ENCODE peak calls at places on chromosomes 4 and X, in eight cellular contexts. L is psoas muscle; P is CD8-positive, alpha-beta memory T cell; W is astrocyte; D is ovary; A is stomach; U is CD8-positive, alpha-beta T cell; V is mesenchymal stem cell. G is an unnamed sample. For H3K9me3 and H3K4me1, the result is how much of the 10 kb centered on the place peaks cover.

GRCh38 chr4:167578906-167579305 is 344.6 kb upstream of the SPOCK3 start:
- DNase-seq in L (no peak), P (no peak), W (no peak), D (no peak), A (no peak), U (no peak), V (no peak), G (no peak)

GRCh38 chr4:142404191-142404611 is 441.9 kb downstream of the INPP4B start:
- DNase-seq in L (peak), P (no peak), W (peak), D (no peak), A (no peak), U (no peak), V (peak), G (peak)

GRCh38 chrX:72479324-72480274 is 93.0 kb downstream of the HDAC8 start:
- DNase-seq in L (no peak), P (no peak), W (no peak), D (no peak), A (no peak), U (no peak), V (no peak), G (no peak)

GRCh38 chr4:117575850-117576249 is 458.4 kb upstream of the NDST3 start:
- DNase-seq in L (no peak), P (no peak), W (no peak), D (no peak), A (no peak), U (no peak), V (no peak), G (no peak)

GRCh38 chrX:103220511-103221406 is 5.9 kb downstream of the BEX4 start:
- DNase-seq in L (no peak), P (no peak), W (no peak), D (no peak), A (no peak), U (no peak), V (no peak), G (no peak)

GRCh38 chr4:170497105-170497504 is 407.3 kb upstream of the AADAT start:
- DNase-seq in L (no peak), P (no peak), W (no peak), D (no peak), A (no peak), U (no peak), V (peak), G (no peak)

GRCh38 chr4:55604996-55605395 is 13.0 kb upstream of the PDCL2 start:
- DNase-seq in L (no peak), P (no peak), W (no peak), D (no peak), A (no peak), U (no peak), V (no peak), G (no peak)

GRCh38 chrX:147376601-147377387 is 534.9 kb upstream of the FMR1 start:
- DNase-seq in L (peak), P (no peak), W (no peak), D (peak), A (no peak), U (no peak), V (no peak), G (no peak)

GRCh38 chr4:27176400-27176799 is 315.8 kb downstream of the STIM2 start:
- DNase-seq in L (no peak), P (no peak), W (peak), D (no peak), A (no peak), U (no peak), V (peak), G (peak)

GRCh38 chr4:113358784-113359183 is 309.3 kb downstream of the ANK2 start:
- DNase-seq in L (no peak), P (no peak), W (no peak), D (no peak), A (no peak), U (no peak), V (no peak), G (no peak)

GRCh38 chrX:2610246-2611170 is 80.6 kb upstream of the CD99 start:
- DNase-seq in L (no peak), P (no peak), W (no peak), D (no peak), A (no peak), U (no peak), V (peak), G (peak)

GRCh38 chr4:184958127-184958806 is 60.0 kb upstream of the HELT start:
- DNase-seq in L (no peak), P (no peak), W (no peak), D (no peak), A (no peak), U (no peak), V (no peak), G (no peak)

GRCh38 chr4:179164642-179165338 is 1722.6 kb upstream of the AGA start:
- DNase-seq in L (no peak), P (no peak), W (no peak), D (no peak), A (no peak), U (no peak), V (no peak), G (no peak)

GRCh38 chrX:2766921-2767320 is 15.1 kb downstream of the XG start:
- DNase-seq in L (no peak), P (no peak), W (no peak), D (no peak), A (no peak), U (no peak), V (peak), G (no peak)

GRCh38 chr4:143294710-143295109 is 42.0 kb upstream of the GAB1 start:
- DNase-seq in L (no peak), P (no peak), W (no peak), D (no peak), A (no peak), U (no peak), V (no peak), G (no peak)

GRCh38 chr4:109332926-109333464 is 30.5 kb upstream of the COL25A1 start:
- DNase-seq in L (no peak), P (no peak), W (no peak), D (no peak), A (no peak), U (no peak), V (no peak), G (peak)

GRCh38 chr4:142961866-142962265 is 115.8 kb upstream of the INPP4B start:
- DNase-seq in L (no peak), P (no peak), W (no peak), D (no peak), A (no peak), U (no peak), V (no peak), G (no peak)

DNA sequence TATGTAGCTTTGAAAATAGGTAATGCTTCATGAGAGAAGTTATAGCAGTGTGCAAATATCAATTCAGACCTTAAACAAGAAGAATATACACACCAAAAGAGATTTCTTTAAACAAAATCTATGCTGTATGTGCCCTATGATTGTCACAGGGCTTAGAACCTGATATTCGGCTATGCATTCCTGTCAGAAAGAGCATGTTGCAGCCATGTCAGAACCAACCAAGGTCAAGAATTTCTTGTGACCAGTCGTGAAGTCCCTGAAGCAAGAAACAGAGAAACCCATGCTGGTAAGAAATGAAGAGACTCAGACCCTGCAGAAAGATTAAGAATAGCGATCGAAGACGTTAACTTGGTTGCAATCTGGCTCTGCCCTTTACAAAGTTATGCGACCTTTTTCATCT is 210.3 kb upstream of the SPIN4 start:
- DNase-seq in L (no peak), P (no peak), W (no peak), D (no peak), A (no peak), U (no peak), V (no peak), G (no peak)
- H3K27ac ChIP-seq in L (peak), P (peak), W (no peak), D (no peak), A (peak), U (no peak), V (no peak), G (no peak)

DNA sequence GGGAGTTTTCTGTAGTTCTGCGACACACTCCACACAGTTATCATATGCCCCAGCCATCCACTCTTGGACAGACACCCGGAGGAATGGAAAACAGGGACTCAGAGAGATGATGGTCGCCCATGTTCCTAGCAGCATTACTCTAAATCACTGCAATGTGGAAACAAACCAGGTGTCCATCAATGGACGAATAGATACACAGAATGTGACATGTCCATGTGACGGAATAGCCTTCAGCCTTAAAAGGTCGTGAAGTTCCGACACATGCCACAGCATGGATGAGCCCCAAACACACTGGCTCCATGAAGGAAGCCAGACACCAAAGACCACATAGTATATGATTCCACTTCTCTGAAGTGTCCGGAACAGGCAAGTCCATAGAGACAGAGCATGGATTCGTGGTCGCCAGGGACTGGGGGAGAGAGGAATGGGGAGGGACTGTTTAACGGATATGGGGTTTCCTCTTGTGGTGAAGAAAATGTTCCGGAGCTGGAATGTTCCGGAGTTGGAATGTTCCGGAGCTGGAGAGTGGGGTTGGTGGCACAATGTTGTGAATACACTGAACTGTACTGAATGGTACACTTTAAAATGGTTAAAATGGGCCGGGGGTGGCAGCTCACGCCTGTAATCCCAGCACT is 28.7 kb upstream of the AFAP1 start:
- DNase-seq in L (peak), P (no peak), W (no peak), D (no peak), A (no peak), U (no peak), V (no peak), G (no peak)
- H3K9me3 ChIP-seq in L (under half), P (under half), W (under half), D (under half), A (under half), U (under half), V (under half), G (under half)

DNA sequence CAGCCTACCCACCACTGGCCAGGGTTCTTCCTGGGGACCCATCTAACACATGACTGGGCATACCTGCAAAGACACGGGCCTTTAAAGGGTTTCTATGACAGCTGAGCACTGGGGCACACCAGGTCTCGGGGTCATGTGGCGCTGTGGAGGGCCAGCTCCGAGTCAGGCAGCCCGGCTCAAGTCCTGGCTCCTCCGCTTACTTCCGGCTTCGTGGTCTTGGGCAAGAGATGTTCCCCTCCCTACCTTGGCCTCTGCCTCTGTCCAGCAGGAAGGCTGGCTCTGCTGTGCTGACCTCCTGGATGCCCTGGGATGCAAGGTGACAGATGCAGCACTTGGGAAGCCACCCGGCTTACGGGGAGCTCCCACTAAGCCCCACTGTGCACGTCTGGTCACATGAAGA is 37.6 kb downstream of the HTRA3 start:
- DNase-seq in L (peak), P (no peak), W (no peak), D (no peak), A (no peak), U (no peak), V (no peak), G (no peak)
- H3K4me1 ChIP-seq in L (under half), P (under half), W (under half), D (under half), A (under half), U (under half), V (under half), G (under half)

DNA sequence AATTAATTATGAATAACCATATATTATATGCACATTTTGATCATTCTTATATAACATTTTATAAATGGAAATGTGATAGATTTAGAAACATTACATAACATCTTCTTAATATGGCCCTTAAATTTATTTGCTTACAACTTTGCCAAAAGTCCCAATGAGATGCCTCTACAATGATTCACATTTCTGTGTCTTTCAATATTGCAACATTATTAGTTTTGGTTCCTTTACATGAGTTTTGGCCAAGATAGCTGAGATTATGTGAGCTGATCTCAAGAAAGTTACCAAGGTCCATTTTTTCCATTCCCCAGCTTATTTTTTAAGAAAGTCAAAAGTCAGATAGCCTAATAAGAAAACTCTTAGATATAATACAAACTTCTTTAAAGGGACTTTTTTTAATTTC is 361.2 kb downstream of the PCDH7 start:
- DNase-seq in L (no peak), P (no peak), W (peak), D (no peak), A (no peak), U (no peak), V (peak), G (no peak)
- H3K27ac ChIP-seq in L (no peak), P (no peak), W (no peak), D (no peak), A (no peak), U (no peak), V (no peak), G (no peak)

DNA sequence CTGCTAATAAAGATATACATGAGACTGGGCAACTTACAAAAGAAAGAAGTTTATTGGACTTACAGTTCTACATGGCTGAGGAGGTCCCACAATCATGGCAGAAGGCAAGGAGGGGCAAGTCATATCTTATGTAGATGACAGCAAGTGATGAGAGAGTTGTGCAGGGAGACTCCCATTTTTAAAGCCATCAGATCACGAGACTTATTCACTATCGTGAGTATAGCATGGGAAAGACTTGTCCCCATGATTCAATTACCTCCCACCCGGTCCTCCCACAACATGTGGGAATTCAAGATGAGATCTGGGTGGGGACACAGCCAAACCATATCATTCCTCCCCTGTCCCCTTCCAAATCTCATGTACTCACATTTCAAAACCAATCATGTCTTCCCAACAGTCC is 50.9 kb upstream of the GRID2 start:
- DNase-seq in L (no peak), P (no peak), W (no peak), D (no peak), A (no peak), U (no peak), V (no peak), G (no peak)
- H3K9me3 ChIP-seq in L (under half), P (under half), W (under half), D (under half), A (under half), U (under half), V (under half), G (under half)

DNA sequence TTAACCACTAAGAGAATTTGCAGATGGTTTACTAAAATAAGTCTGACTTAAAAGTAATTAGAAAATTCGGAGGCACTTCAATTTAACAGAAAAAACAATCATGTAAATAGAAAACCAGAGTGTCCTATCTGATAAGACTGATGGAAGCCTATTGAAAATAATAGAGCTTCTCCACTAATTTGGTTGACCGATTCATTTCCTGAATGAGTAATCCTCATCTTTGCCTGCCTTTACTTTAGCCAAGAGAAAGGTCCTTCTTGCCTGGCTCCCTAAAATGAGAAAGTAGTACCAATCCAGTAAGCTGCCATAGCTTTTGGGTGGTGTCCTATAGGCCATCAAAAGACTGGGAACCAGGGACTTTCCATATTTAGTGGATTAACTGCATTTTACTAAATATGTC is 48.4 kb downstream of the KCNIP4 start:
- DNase-seq in L (no peak), P (no peak), W (no peak), D (no peak), A (no peak), U (no peak), V (no peak), G (no peak)
- H3K4me1 ChIP-seq in L (under half), P (under half), W (under half), D (under half), A (under half), U (under half), V (under half), G (under half)

GRCh38 chr4:7886250-7886973 is 53.2 kb downstream of the AFAP1 start:
- DNase-seq in L (no peak), P (no peak), W (no peak), D (no peak), A (no peak), U (no peak), V (peak), G (no peak)
- H3K27ac ChIP-seq in L (no peak), P (no peak), W (peak), D (no peak), A (peak), U (no peak), V (no peak), G (no peak)

DNA sequence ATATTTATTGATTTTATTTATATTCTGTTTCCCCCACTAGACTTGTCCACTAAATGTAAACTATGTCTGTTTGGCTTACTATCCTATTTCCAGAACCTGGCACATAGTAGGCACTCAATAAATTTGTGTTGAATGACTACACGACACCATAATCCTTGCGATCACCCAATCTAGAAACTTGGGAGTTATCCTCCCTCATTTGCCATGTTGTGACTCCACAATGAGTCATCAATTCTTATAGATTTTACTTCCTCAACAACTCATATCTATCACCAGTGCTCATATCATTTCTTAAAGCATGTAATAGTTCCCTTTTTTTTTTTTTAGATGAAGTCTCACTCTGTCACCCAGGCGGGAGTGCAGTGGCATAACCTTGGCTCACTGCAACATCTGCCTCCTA is 39.9 kb upstream of the VAMP7 start:
- DNase-seq in L (no peak), P (no peak), W (no peak), D (no peak), A (no peak), U (no peak), V (no peak), G (no peak)
- H3K9me3 ChIP-seq in L (under half), P (under half), W (under half), D (under half), A (under half), U (under half), V (under half), G (under half)

GRCh38 chr4:161382655-161383054 is 781.1 kb downstream of the FSTL5 start:
- DNase-seq in L (peak), P (no peak), W (no peak), D (no peak), A (no peak), U (no peak), V (no peak), G (no peak)
- H3K4me1 ChIP-seq in L (under half), P (under half), W (under half), D (under half), A (under half), U (under half), V (under half), G (under half)

GRCh38 chrX:118350221-118350620 is 4.3 kb downstream of the WDR44 start:
- DNase-seq in L (no peak), P (no peak), W (no peak), D (no peak), A (no peak), U (no peak), V (peak), G (no peak)
- H3K27ac ChIP-seq in L (no peak), P (no peak), W (no peak), D (no peak), A (no peak), U (no peak), V (no peak), G (no peak)

G was measured in CD4-positive, CD25-positive, alpha-beta regulatory T cell.